ENCODE peak calls at places on chromosomes 11 and 22, in seven cellular contexts. J, Z, N, O, F, U and H are unnamed samples.

GRCh38 chr11:128208329-128209220 is 378.8 kb downstream of the ETS1 start:
- DNase-seq in J (peak; percentile 96), Z (no peak), N (no peak), O (no peak), F (peak; percentile 67), U (peak; percentile 96), H (no peak)

GRCh38 chr22:48489551-48490512 is 1337.8 kb downstream of the BRD1 start:
- DNase-seq in J (peak; percentile 11), Z (no peak), N (no peak), O (peak; percentile 69), F (no peak), U (no peak), H (peak; percentile 51)

GRCh38 chr11:77800445-77800844 is 20.1 kb downstream of the RSF1 start:
- DNase-seq in J (no peak), Z (no peak), N (no peak), O (no peak), F (no peak), U (no peak), H (no peak)

GRCh38 chr11:83895516-83895915 is 609.3 kb upstream of the CCDC90B start:
- DNase-seq in J (no peak), Z (no peak), N (no peak), O (no peak), F (no peak), U (peak; percentile 30), H (no peak)

GRCh38 chr11:124643605-124644425 is 21.2 kb downstream of the TBRG1 start:
- DNase-seq in J (peak; percentile 92), Z (no peak), N (no peak), O (no peak), F (no peak), U (peak; percentile 50), H (no peak)

GRCh38 chr11:76902121-76903014 is 41.6 kb downstream of the ACER3 start:
- DNase-seq in J (no peak), Z (no peak), N (no peak), O (no peak), F (no peak), U (no peak), H (no peak)

GRCh38 chr22:39209756-39210155 is 35.0 kb downstream of the PDGFB start:
- DNase-seq in J (no peak), Z (no peak), N (no peak), O (peak; percentile 60), F (no peak), U (no peak), H (no peak)

GRCh38 chr22:36293606-36294292 is 40.8 kb downstream of the APOL1 start:
- DNase-seq in J (no peak), Z (no peak), N (no peak), O (peak; percentile 51), F (peak; percentile 22), U (no peak), H (no peak)

GRCh38 chr11:15750535-15751297 is 605.6 kb downstream of the SOX6 start:
- DNase-seq in J (no peak), Z (no peak), N (no peak), O (no peak), F (no peak), U (no peak), H (no peak)

GRCh38 chr11:2885017-2885675 is 429 bp downstream of the CDKN1C start:
- DNase-seq in J (peak; percentile 61), Z (peak; percentile 57), N (no peak), O (peak; percentile 85), F (peak; percentile 61), U (peak; percentile 51), H (no peak)

GRCh38 chr11:10669258-10670033 is 24.1 kb downstream of the IRAG1 start:
- DNase-seq in J (peak; percentile 39), Z (peak; percentile 54), N (no peak), O (no peak), F (no peak), U (peak; percentile 43), H (no peak)

GRCh38 chr22:42171417-42171816 is 40.8 kb upstream of the CYP2D6 start:
- DNase-seq in J (no peak), Z (no peak), N (no peak), O (no peak), F (no peak), U (no peak), H (no peak)

GRCh38 chr11:124483422-124483821 is 37.9 kb upstream of the OR8B8 start:
- DNase-seq in J (no peak), Z (no peak), N (no peak), O (no peak), F (no peak), U (no peak), H (no peak)

GRCh38 chr22:42286205-42286604 is 15.8 kb upstream of the TCF20 start:
- DNase-seq in J (no peak), Z (no peak), N (no peak), O (no peak), F (no peak), U (no peak), H (no peak)

GRCh38 chr22:45499746-45500145 is 2.9 kb upstream of the FBLN1 start:
- DNase-seq in J (no peak), Z (no peak), N (no peak), O (no peak), F (peak; percentile 80), U (no peak), H (no peak)

GRCh38 chr11:17734418-17734911 is at the start of gene KCNC1:
- DNase-seq in J (peak; percentile 33), Z (no peak), N (no peak), O (peak; percentile 67), F (no peak), U (peak; percentile 31), H (peak; percentile 53)

GRCh38 chr11:46860218-46860617 is 14.1 kb upstream of the CKAP5 start:
- DNase-seq in J (no peak), Z (no peak), N (no peak), O (no peak), F (no peak), U (no peak), H (no peak)

GRCh38 chr11:72954860-72955259 is 140.6 kb downstream of the ATG16L2 start:
- DNase-seq in J (no peak), Z (no peak), N (no peak), O (no peak), F (peak; percentile 39), U (peak; percentile 67), H (no peak)